ENCODE peak calls at places on chromosomes 16 and 17, in nine cellular contexts. P, Q, B, J, M, A, S, R and I are unnamed samples.

GRCh38 chr16:81816351-81816750 is 37.3 kb downstream of the PLCG2 start:
- DNase-seq in P (no peak), Q (no peak), B (no peak), J (no peak), M (no peak), A (no peak), S (no peak), R (no peak), I (peak)

GRCh38 chr16:9092963-9093477 is 1.6 kb downstream of the HAPSTR1 start:
- DNase-seq in P (no peak), Q (peak), B (peak), J (peak), M (peak), A (no peak), S (peak), R (peak), I (peak)

GRCh38 chr17:69575346-69575761 is 160.9 kb downstream of the MAP2K6 start:
- DNase-seq in P (peak), Q (no peak), B (no peak), J (no peak), M (no peak), A (no peak), S (no peak), R (no peak), I (peak)

GRCh38 chr16:24141917-24142316 is 114.2 kb upstream of the CACNG3 start:
- DNase-seq in P (no peak), Q (no peak), B (no peak), J (no peak), M (no peak), A (no peak), S (no peak), R (no peak), I (no peak)

GRCh38 chr17:64180674-64181073 is 50.7 kb upstream of the ERN1 start:
- DNase-seq in P (no peak), Q (no peak), B (no peak), J (no peak), M (peak), A (no peak), S (no peak), R (no peak), I (no peak)

GRCh38 chr16:81238296-81239011 is at the start of gene BCO1:
- DNase-seq in P (peak), Q (peak), B (no peak), J (peak), M (no peak), A (no peak), S (peak), R (peak), I (no peak)

GRCh38 chr17:46026045-46026814 is 27.2 kb downstream of the STH start:
- DNase-seq in P (no peak), Q (no peak), B (no peak), J (peak), M (no peak), A (no peak), S (peak), R (peak), I (no peak)

GRCh38 chr16:87701066-87701425 is 64.7 kb downstream of the KLHDC4 start:
- DNase-seq in P (no peak), Q (no peak), B (no peak), J (peak), M (no peak), A (no peak), S (no peak), R (no peak), I (no peak)

GRCh38 chr17:75267403-75268232 is 3.4 kb downstream of the MIF4GD start:
- DNase-seq in P (no peak), Q (no peak), B (no peak), J (peak), M (no peak), A (no peak), S (no peak), R (peak), I (peak)

GRCh38 chr16:57563761-57564160 is 21.3 kb downstream of the ADGRG5 start:
- DNase-seq in P (no peak), Q (no peak), B (no peak), J (no peak), M (no peak), A (no peak), S (no peak), R (no peak), I (no peak)

GRCh38 chr16:46650224-46650623 is 29.0 kb upstream of the SHCBP1 start:
- DNase-seq in P (peak), Q (no peak), B (no peak), J (no peak), M (peak), A (no peak), S (peak), R (no peak), I (no peak)

GRCh38 chr16:30761427-30761927 is 385 bp downstream of the CFAP119 start:
- DNase-seq in P (peak), Q (no peak), B (peak), J (peak), M (peak), A (no peak), S (no peak), R (peak), I (peak)

GRCh38 chr16:19879241-19879792 is 5.3 kb downstream of the GPRC5B start:
- DNase-seq in P (no peak), Q (peak), B (no peak), J (peak), M (no peak), A (no peak), S (no peak), R (peak), I (no peak)

GRCh38 chr16:66740533-66740932 is 10.9 kb downstream of the DYNC1LI2 start:
- DNase-seq in P (no peak), Q (no peak), B (no peak), J (no peak), M (no peak), A (no peak), S (no peak), R (no peak), I (no peak)

GRCh38 chr17:74449773-74450172 is 16.7 kb upstream of the CD300A start:
- DNase-seq in P (no peak), Q (no peak), B (no peak), J (no peak), M (no peak), A (no peak), S (no peak), R (no peak), I (no peak)

GRCh38 chr17:2735896-2736295 is 13.6 kb downstream of the CCDC92B start:
- DNase-seq in P (no peak), Q (no peak), B (no peak), J (no peak), M (no peak), A (no peak), S (no peak), R (no peak), I (no peak)

GRCh38 chr16:85947511-85948509 is 48.8 kb downstream of the IRF8 start:
- DNase-seq in P (no peak), Q (no peak), B (peak), J (no peak), M (no peak), A (no peak), S (no peak), R (no peak), I (peak)

GRCh38 chr16:252366-253337 is 18.0 kb downstream of the FAM234A start:
- DNase-seq in P (peak), Q (no peak), B (no peak), J (no peak), M (no peak), A (no peak), S (no peak), R (no peak), I (no peak)

GRCh38 chr17:4135489-4135888 is 7.3 kb downstream of the ZZEF1 start:
- DNase-seq in P (no peak), Q (no peak), B (no peak), J (no peak), M (no peak), A (no peak), S (no peak), R (no peak), I (no peak)

GRCh38 chr16:30985401-30986128 is 558 bp downstream of the HSD3B7 start:
- DNase-seq in P (no peak), Q (peak), B (no peak), J (peak), M (peak), A (no peak), S (no peak), R (peak), I (no peak)

GRCh38 chr17:19003966-19004600 is 481 bp downstream of the FAM83G start:
- DNase-seq in P (peak), Q (peak), B (peak), J (peak), M (no peak), A (peak), S (no peak), R (peak), I (peak)

GRCh38 chr17:50203086-50203485 is 1.7 kb upstream of the COL1A1 start:
- DNase-seq in P (peak), Q (no peak), B (no peak), J (peak), M (no peak), A (no peak), S (no peak), R (no peak), I (no peak)

GRCh38 chr16:83530293-83530692 is 277.5 kb upstream of the HSBP1 start:
- DNase-seq in P (no peak), Q (no peak), B (no peak), J (no peak), M (no peak), A (no peak), S (no peak), R (no peak), I (no peak)

GRCh38 chr16:83532634-83533033 is 275.1 kb upstream of the HSBP1 start:
- DNase-seq in P (no peak), Q (no peak), B (no peak), J (no peak), M (no peak), A (no peak), S (no peak), R (no peak), I (no peak)

GRCh38 chr16:83538707-83539106 is 269.1 kb upstream of the HSBP1 start:
- DNase-seq in P (no peak), Q (no peak), B (no peak), J (no peak), M (no peak), A (no peak), S (no peak), R (no peak), I (no peak)

GRCh38 chr16:83533193-83533592 is 274.6 kb upstream of the HSBP1 start:
- DNase-seq in P (no peak), Q (no peak), B (no peak), J (no peak), M (no peak), A (no peak), S (no peak), R (no peak), I (no peak)
- H3K4me3 ChIP-seq in P (no peak), Q (no peak), B (no peak), J (no peak), M (no peak), A (no peak), S (no peak), R (no peak), I (no peak)

DNA sequence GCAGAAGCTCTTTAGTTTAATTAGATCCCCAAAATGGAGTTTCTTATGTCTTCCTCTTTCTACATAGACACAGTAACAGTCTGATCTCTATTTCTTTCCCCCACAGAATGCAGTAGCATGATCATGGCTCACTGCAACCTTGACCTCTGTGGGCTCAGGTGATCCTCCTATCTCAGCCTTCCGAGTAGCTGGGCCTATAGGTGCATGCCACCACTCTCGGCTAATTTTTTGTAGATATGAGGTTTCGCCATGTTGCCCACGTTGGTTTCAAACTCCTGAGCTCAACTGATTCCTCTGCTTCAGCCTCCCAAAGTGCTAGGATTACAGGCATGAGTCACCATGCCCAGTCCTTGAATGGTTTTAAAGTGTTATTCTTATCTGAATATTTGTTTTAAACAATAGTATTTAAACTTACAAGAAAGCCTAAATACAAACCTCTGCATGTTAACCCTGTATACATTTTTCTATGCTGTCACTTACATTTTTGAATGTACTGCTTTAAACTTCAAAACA is 120.6 kb downstream of the GOSR1 start:
- DNase-seq in P (no peak), Q (no peak), B (no peak), J (no peak), M (no peak), A (no peak), S (no peak), R (no peak), I (no peak)
- H3K4me3 ChIP-seq in P (no peak), Q (no peak), B (no peak), J (no peak), M (no peak), A (no peak), S (no peak), R (no peak), I (no peak)

GRCh38 chr16:1958715-1959268 is 546 bp upstream of the NDUFB10 start:
- DNase-seq in P (no peak), Q (no peak), B (no peak), J (no peak), M (no peak), A (no peak), S (no peak), R (no peak), I (no peak)
- H3K4me3 ChIP-seq in P (no peak), Q (no peak), B (peak), J (peak), M (peak), A (peak), S (peak), R (peak), I (no peak)

GRCh38 chr17:76997981-76998531 is 129.9 kb downstream of the MGAT5B start:
- DNase-seq in P (no peak), Q (no peak), B (peak), J (no peak), M (no peak), A (peak), S (no peak), R (no peak), I (peak)

GRCh38 chr17:76996741-76997694 is 128.8 kb downstream of the MGAT5B start:
- DNase-seq in P (no peak), Q (no peak), B (no peak), J (no peak), M (no peak), A (no peak), S (no peak), R (peak), I (no peak)

GRCh38 chr17:77001487-77001886 is 133.3 kb downstream of the MGAT5B start:
- DNase-seq in P (no peak), Q (no peak), B (no peak), J (no peak), M (no peak), A (no peak), S (no peak), R (no peak), I (no peak)

GRCh38 chr17:76995352-76996105 is 127.3 kb downstream of the MGAT5B start:
- DNase-seq in P (no peak), Q (no peak), B (no peak), J (peak), M (no peak), A (no peak), S (no peak), R (peak), I (no peak)

DNA sequence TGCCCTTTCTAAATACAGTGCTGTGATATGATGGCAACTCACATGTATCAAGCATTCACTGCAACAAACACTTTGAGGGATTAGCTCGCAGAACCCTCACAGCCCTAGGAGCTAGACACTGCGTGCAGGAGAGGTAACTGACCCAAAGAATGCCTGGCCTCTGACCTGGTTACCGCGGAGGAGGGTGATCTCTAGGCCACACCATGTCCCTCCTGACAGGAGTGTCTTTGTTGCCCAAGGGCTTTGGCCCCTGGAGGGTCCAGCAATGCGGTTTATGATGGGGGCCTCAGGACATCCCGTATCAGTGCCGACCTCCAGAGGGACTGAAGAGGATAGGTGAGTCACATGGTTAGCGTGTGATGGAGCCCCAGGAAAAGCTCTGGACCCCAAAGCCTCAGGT is 130.6 kb downstream of the MGAT5B start:
- DNase-seq in P (no peak), Q (no peak), B (no peak), J (no peak), M (no peak), A (no peak), S (no peak), R (no peak), I (peak)
- H3K4me3 ChIP-seq in P (no peak), Q (no peak), B (peak), J (no peak), M (no peak), A (peak), S (no peak), R (no peak), I (no peak)

DNA sequence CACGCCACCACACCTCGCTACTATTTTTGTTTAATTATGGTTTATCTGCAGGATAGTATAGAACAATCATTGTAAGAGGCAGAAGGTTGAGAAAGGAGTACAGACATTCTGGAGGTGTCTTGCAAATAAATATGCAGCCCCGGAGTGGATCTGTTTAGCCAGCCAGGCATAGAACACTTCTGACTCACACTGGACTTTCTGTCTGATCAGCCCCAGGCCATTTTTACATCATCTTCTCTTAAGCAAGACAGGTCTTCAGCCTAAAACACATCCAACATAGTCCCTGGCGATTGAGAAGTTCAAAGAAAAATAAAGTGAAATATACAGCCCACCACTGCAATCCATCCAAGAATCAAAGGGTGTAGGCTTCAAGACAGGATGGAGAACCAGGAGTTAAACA is 81.4 kb downstream of the XYLT1 start:
- DNase-seq in P (no peak), Q (no peak), B (no peak), J (no peak), M (no peak), A (no peak), S (no peak), R (no peak), I (no peak)
- H3K4me3 ChIP-seq in P (no peak), Q (no peak), B (no peak), J (no peak), M (no peak), A (no peak), S (no peak), R (no peak), I (no peak)

GRCh38 chr17:37219876-37220608 is 155.7 kb upstream of the C17orf78 start:
- DNase-seq in P (no peak), Q (no peak), B (no peak), J (no peak), M (no peak), A (no peak), S (no peak), R (no peak), I (no peak)
- H3K4me3 ChIP-seq in P (no peak), Q (no peak), B (no peak), J (no peak), M (no peak), A (no peak), S (no peak), R (no peak), I (no peak)